ENCODE peak calls at places on chromosome 12, in ten cellular contexts. One of them, this sample, is unnamed.

GRCh38 chr12:6370994-6371754 is 4.2 kb downstream of the SCNN1A start:
- DNase-seq in BE2C: no peak
- DNase-seq in OCI-LY7: no peak
- DNase-seq in AG04449: no peak
- DNase-seq in HCT116: peak
- DNase-seq in upper lobe of left lung: peak
- DNase-seq in endothelial cell: peak
- DNase-seq in lung: peak
- DNase-seq in pancreas: no peak
- DNase-seq in A673: no peak
- DNase-seq in this sample: no peak

GRCh38 chr12:110680032-110680431 is 8.9 kb downstream of the HVCN1 start:
- DNase-seq in BE2C: no peak
- DNase-seq in OCI-LY7: no peak
- DNase-seq in AG04449: no peak
- DNase-seq in HCT116: no peak
- DNase-seq in upper lobe of left lung: no peak
- DNase-seq in endothelial cell: no peak
- DNase-seq in lung: no peak
- DNase-seq in pancreas: no peak
- DNase-seq in A673: no peak
- DNase-seq in this sample: no peak

GRCh38 chr12:50555471-50555885 is 50.7 kb downstream of the DIP2B start:
- DNase-seq in BE2C: no peak
- DNase-seq in OCI-LY7: no peak
- DNase-seq in AG04449: no peak
- DNase-seq in HCT116: no peak
- DNase-seq in upper lobe of left lung: no peak
- DNase-seq in endothelial cell: no peak
- DNase-seq in lung: no peak
- DNase-seq in pancreas: no peak
- DNase-seq in A673: no peak
- DNase-seq in this sample: no peak

GRCh38 chr12:3214508-3215365 is 137.6 kb downstream of the TSPAN9 start:
- DNase-seq in BE2C: no peak
- DNase-seq in OCI-LY7: peak
- DNase-seq in AG04449: no peak
- DNase-seq in HCT116: no peak
- DNase-seq in upper lobe of left lung: no peak
- DNase-seq in endothelial cell: no peak
- DNase-seq in lung: no peak
- DNase-seq in pancreas: no peak
- DNase-seq in A673: no peak
- DNase-seq in this sample: no peak

GRCh38 chr12:45789025-45789424 is 59.5 kb downstream of the ARID2 start:
- DNase-seq in BE2C: peak
- DNase-seq in OCI-LY7: peak
- DNase-seq in AG04449: peak
- DNase-seq in HCT116: no peak
- DNase-seq in upper lobe of left lung: no peak
- DNase-seq in endothelial cell: no peak
- DNase-seq in lung: no peak
- DNase-seq in pancreas: no peak
- DNase-seq in A673: peak
- DNase-seq in this sample: no peak

GRCh38 chr12:46963977-46964376 is 115.4 kb upstream of the PCED1B start:
- DNase-seq in BE2C: no peak
- DNase-seq in OCI-LY7: no peak
- DNase-seq in AG04449: no peak
- DNase-seq in HCT116: no peak
- DNase-seq in upper lobe of left lung: no peak
- DNase-seq in endothelial cell: no peak
- DNase-seq in lung: no peak
- DNase-seq in pancreas: no peak
- DNase-seq in A673: no peak
- DNase-seq in this sample: no peak

GRCh38 chr12:24719293-24719721 is 229.6 kb downstream of the BCAT1 start:
- DNase-seq in BE2C: no peak
- DNase-seq in OCI-LY7: no peak
- DNase-seq in AG04449: no peak
- DNase-seq in HCT116: no peak
- DNase-seq in upper lobe of left lung: no peak
- DNase-seq in endothelial cell: no peak
- DNase-seq in lung: no peak
- DNase-seq in pancreas: no peak
- DNase-seq in A673: peak
- DNase-seq in this sample: no peak

GRCh38 chr12:24708029-24708428 is 240.9 kb downstream of the BCAT1 start:
- DNase-seq in BE2C: no peak
- DNase-seq in OCI-LY7: no peak
- DNase-seq in AG04449: no peak
- DNase-seq in HCT116: no peak
- DNase-seq in upper lobe of left lung: no peak
- DNase-seq in endothelial cell: no peak
- DNase-seq in lung: no peak
- DNase-seq in pancreas: no peak
- DNase-seq in A673: no peak
- DNase-seq in this sample: no peak

GRCh38 chr12:3262466-3262865 is 185.3 kb downstream of the TSPAN9 start:
- DNase-seq in BE2C: no peak
- DNase-seq in OCI-LY7: no peak
- DNase-seq in AG04449: no peak
- DNase-seq in HCT116: no peak
- DNase-seq in upper lobe of left lung: no peak
- DNase-seq in endothelial cell: no peak
- DNase-seq in lung: no peak
- DNase-seq in pancreas: no peak
- DNase-seq in A673: no peak
- DNase-seq in this sample: no peak

GRCh38 chr12:16385779-16386646 is 38.6 kb downstream of the MGST1 start:
- DNase-seq in BE2C: peak
- DNase-seq in OCI-LY7: peak
- DNase-seq in AG04449: peak
- DNase-seq in HCT116: no peak
- DNase-seq in upper lobe of left lung: peak
- DNase-seq in endothelial cell: peak
- DNase-seq in lung: peak
- DNase-seq in pancreas: peak
- DNase-seq in A673: peak
- DNase-seq in this sample: no peak

GRCh38 chr12:45732250-45732649 is 2.7 kb downstream of the ARID2 start:
- DNase-seq in BE2C: no peak
- DNase-seq in OCI-LY7: peak
- DNase-seq in AG04449: no peak
- DNase-seq in HCT116: no peak
- DNase-seq in upper lobe of left lung: no peak
- DNase-seq in endothelial cell: no peak
- DNase-seq in lung: no peak
- DNase-seq in pancreas: no peak
- DNase-seq in A673: no peak
- DNase-seq in this sample: no peak

GRCh38 chr12:2113501-2113912 is 60.7 kb downstream of the CACNA1C start:
- DNase-seq in BE2C: no peak
- DNase-seq in OCI-LY7: no peak
- DNase-seq in AG04449: no peak
- DNase-seq in HCT116: no peak
- DNase-seq in upper lobe of left lung: no peak
- DNase-seq in endothelial cell: no peak
- DNase-seq in lung: no peak
- DNase-seq in pancreas: peak
- DNase-seq in A673: no peak
- DNase-seq in this sample: no peak

GRCh38 chr12:97134495-97134894 is 227.4 kb downstream of the NEDD1 start:
- DNase-seq in BE2C: no peak
- DNase-seq in OCI-LY7: no peak
- DNase-seq in AG04449: no peak
- DNase-seq in HCT116: no peak
- DNase-seq in upper lobe of left lung: no peak
- DNase-seq in endothelial cell: no peak
- DNase-seq in lung: no peak
- DNase-seq in pancreas: no peak
- DNase-seq in A673: no peak
- DNase-seq in this sample: no peak

GRCh38 chr12:7937867-7938506 is 2.0 kb upstream of the SLC2A3 start:
- DNase-seq in BE2C: no peak
- DNase-seq in OCI-LY7: no peak
- DNase-seq in AG04449: no peak
- DNase-seq in HCT116: no peak
- DNase-seq in upper lobe of left lung: no peak
- DNase-seq in endothelial cell: no peak
- DNase-seq in lung: no peak
- DNase-seq in pancreas: no peak
- DNase-seq in A673: peak
- DNase-seq in this sample: no peak
- TF ChIP-seq CTCF in BE2C: peak
- TF ChIP-seq CTCF in OCI-LY7: peak
- TF ChIP-seq CTCF in AG04449: no peak
- TF ChIP-seq CTCF in HCT116: peak
- TF ChIP-seq CTCF in upper lobe of left lung: peak
- TF ChIP-seq CTCF in endothelial cell: peak
- TF ChIP-seq CTCF in lung: no peak
- TF ChIP-seq CTCF in pancreas: no peak
- TF ChIP-seq CTCF in A673: peak
- TF ChIP-seq CTCF in this sample: no peak

GRCh38 chr12:116541547-116542344 is 17.4 kb upstream of the MAP1LC3B2 start:
- DNase-seq in BE2C: no peak
- DNase-seq in OCI-LY7: no peak
- DNase-seq in AG04449: no peak
- DNase-seq in HCT116: no peak
- DNase-seq in upper lobe of left lung: no peak
- DNase-seq in endothelial cell: no peak
- DNase-seq in lung: no peak
- DNase-seq in pancreas: no peak
- DNase-seq in A673: no peak
- DNase-seq in this sample: no peak
- TF ChIP-seq CTCF in BE2C: no peak
- TF ChIP-seq CTCF in OCI-LY7: no peak
- TF ChIP-seq CTCF in AG04449: no peak
- TF ChIP-seq CTCF in HCT116: no peak
- TF ChIP-seq CTCF in upper lobe of left lung: no peak
- TF ChIP-seq CTCF in endothelial cell: no peak
- TF ChIP-seq CTCF in lung: no peak
- TF ChIP-seq CTCF in pancreas: no peak
- TF ChIP-seq CTCF in A673: no peak
- TF ChIP-seq CTCF in this sample: no peak

GRCh38 chr12:48454675-48455074 is 17.7 kb upstream of the ANP32D start:
- DNase-seq in BE2C: no peak
- DNase-seq in OCI-LY7: peak
- DNase-seq in AG04449: no peak
- DNase-seq in HCT116: peak
- DNase-seq in upper lobe of left lung: no peak
- DNase-seq in endothelial cell: no peak
- DNase-seq in lung: no peak
- DNase-seq in pancreas: no peak
- DNase-seq in A673: peak
- DNase-seq in this sample: no peak
- TF ChIP-seq CTCF in BE2C: peak
- TF ChIP-seq CTCF in OCI-LY7: peak
- TF ChIP-seq CTCF in AG04449: peak
- TF ChIP-seq CTCF in HCT116: peak
- TF ChIP-seq CTCF in upper lobe of left lung: peak
- TF ChIP-seq CTCF in endothelial cell: no peak
- TF ChIP-seq CTCF in lung: peak
- TF ChIP-seq CTCF in pancreas: no peak
- TF ChIP-seq CTCF in A673: peak
- TF ChIP-seq CTCF in this sample: no peak

GRCh38 chr12:120649442-120650248 is 9.2 kb downstream of the CABP1 start:
- DNase-seq in BE2C: peak
- DNase-seq in OCI-LY7: no peak
- DNase-seq in AG04449: no peak
- DNase-seq in HCT116: no peak
- DNase-seq in upper lobe of left lung: no peak
- DNase-seq in endothelial cell: no peak
- DNase-seq in lung: no peak
- DNase-seq in pancreas: no peak
- DNase-seq in A673: peak
- DNase-seq in this sample: no peak
- TF ChIP-seq CTCF in BE2C: no peak
- TF ChIP-seq CTCF in OCI-LY7: peak
- TF ChIP-seq CTCF in AG04449: no peak
- TF ChIP-seq CTCF in HCT116: no peak
- TF ChIP-seq CTCF in upper lobe of left lung: no peak
- TF ChIP-seq CTCF in endothelial cell: peak
- TF ChIP-seq CTCF in lung: no peak
- TF ChIP-seq CTCF in pancreas: no peak
- TF ChIP-seq CTCF in A673: no peak
- TF ChIP-seq CTCF in this sample: peak

GRCh38 chr12:108793756-108794441 is 62.6 kb upstream of the CORO1C start:
- DNase-seq in BE2C: no peak
- DNase-seq in OCI-LY7: no peak
- DNase-seq in AG04449: no peak
- DNase-seq in HCT116: no peak
- DNase-seq in upper lobe of left lung: no peak
- DNase-seq in endothelial cell: no peak
- DNase-seq in lung: no peak
- DNase-seq in pancreas: no peak
- DNase-seq in A673: no peak
- DNase-seq in this sample: no peak
- TF ChIP-seq CTCF in BE2C: no peak
- TF ChIP-seq CTCF in OCI-LY7: no peak
- TF ChIP-seq CTCF in AG04449: no peak
- TF ChIP-seq CTCF in HCT116: no peak
- TF ChIP-seq CTCF in upper lobe of left lung: no peak
- TF ChIP-seq CTCF in endothelial cell: no peak
- TF ChIP-seq CTCF in lung: no peak
- TF ChIP-seq CTCF in pancreas: no peak
- TF ChIP-seq CTCF in A673: no peak
- TF ChIP-seq CTCF in this sample: no peak

DNA sequence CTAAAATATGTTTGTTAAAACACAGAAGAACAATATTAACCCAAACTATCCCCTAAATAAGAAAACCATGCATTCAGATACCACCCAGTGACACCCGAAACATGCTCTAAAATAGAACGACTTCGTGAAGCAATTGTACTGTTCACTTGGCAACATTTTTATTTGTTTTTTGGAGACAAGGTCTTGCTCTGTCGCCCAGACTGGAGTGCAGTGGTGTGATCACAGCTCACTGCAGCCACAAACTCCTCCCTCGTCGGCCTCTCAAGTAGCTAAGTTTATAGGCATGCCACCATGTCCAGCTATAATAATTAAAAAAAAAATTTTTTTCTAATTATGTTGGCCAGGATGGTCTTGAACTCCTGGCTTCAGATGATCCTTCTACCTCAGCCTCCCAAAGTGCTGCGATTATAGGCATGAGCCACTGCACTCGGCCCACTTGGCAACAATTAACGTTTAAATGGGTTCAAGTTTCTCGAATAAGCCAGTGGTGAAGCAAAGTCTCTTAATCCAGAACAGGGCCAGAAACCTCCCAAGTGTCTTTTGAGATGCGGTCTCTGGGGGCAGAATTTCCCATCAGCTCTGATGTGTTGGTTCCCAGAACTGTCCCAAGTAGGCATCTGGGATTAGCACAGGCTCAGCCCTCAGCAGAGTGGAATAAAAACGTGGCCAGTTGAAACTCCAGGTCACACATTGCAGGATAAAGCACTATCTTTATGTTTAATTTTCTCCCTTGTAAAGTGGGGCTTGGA is 74.5 kb downstream of the TMCC3 start:
- DNase-seq in BE2C: no peak
- DNase-seq in OCI-LY7: no peak
- DNase-seq in AG04449: no peak
- DNase-seq in HCT116: no peak
- DNase-seq in upper lobe of left lung: no peak
- DNase-seq in endothelial cell: no peak
- DNase-seq in lung: no peak
- DNase-seq in pancreas: no peak
- DNase-seq in A673: no peak
- DNase-seq in this sample: no peak
- TF ChIP-seq CTCF in BE2C: no peak
- TF ChIP-seq CTCF in OCI-LY7: no peak
- TF ChIP-seq CTCF in AG04449: no peak
- TF ChIP-seq CTCF in HCT116: no peak
- TF ChIP-seq CTCF in upper lobe of left lung: no peak
- TF ChIP-seq CTCF in endothelial cell: no peak
- TF ChIP-seq CTCF in lung: no peak
- TF ChIP-seq CTCF in pancreas: no peak
- TF ChIP-seq CTCF in A673: no peak
- TF ChIP-seq CTCF in this sample: no peak

This sample was measured in activated B cell treated with CpG ODN at 0.5 μM for 24 hours.